ENCODE peak calls at places on chromosomes 1 and 21, in four cellular contexts. O is kidney, W is glutamatergic neuron, S is neural progenitor cell. X is an unnamed sample.

GRCh38 chr1:154696001-154696400 is 88.0 kb upstream of the ADAR start:
- DNase-seq in O (no peak), W (no peak), S (peak), X (no peak)

GRCh38 chr1:20729990-20730689 is 2.4 kb downstream of the SH2D5 start:
- DNase-seq in S (no peak), W (no peak), O (no peak), X (no peak)

GRCh38 chr1:13913396-13913795 is 213.4 kb downstream of the PRDM2 start:
- DNase-seq in W (no peak), O (no peak), S (no peak), X (no peak)

GRCh38 chr1:159944623-159945455 is 574 bp downstream of the IGSF9 start:
- DNase-seq in S (no peak), W (no peak), O (no peak), X (no peak)

GRCh38 chr1:235504122-235504493 is at the start of gene B3GALNT2:
- DNase-seq in W (no peak), S (no peak), O (no peak), X (no peak)

GRCh38 chr1:6438047-6438525 is 13.5 kb downstream of the ESPN start:
- DNase-seq in W (peak), S (peak), O (peak), X (peak)

GRCh38 chr1:8989821-8990220 is 36.4 kb downstream of the SLC2A7 start:
- DNase-seq in W (no peak), S (no peak), O (peak), X (no peak)

GRCh38 chr1:10764296-10764798 is 32.1 kb downstream of the CASZ1 start:
- DNase-seq in S (no peak), O (no peak), W (no peak), X (no peak)

GRCh38 chr1:21292991-21293536 is 2.8 kb upstream of the ECE1 start:
- DNase-seq in W (no peak), S (no peak), O (no peak), X (no peak)

GRCh38 chr1:112888630-112889029 is 67.4 kb downstream of the SLC16A1 start:
- DNase-seq in O (no peak), S (no peak), W (no peak), X (no peak)

GRCh38 chr1:10663668-10664035 is 132.8 kb downstream of the CASZ1 start:
- DNase-seq in S (peak), W (peak), O (no peak), X (peak)

GRCh38 chr1:66356605-66357004 is 177.3 kb upstream of the SGIP1 start:
- DNase-seq in S (peak), O (no peak), W (no peak), X (no peak)

GRCh38 chr1:115237023-115237422 is 101.0 kb downstream of the NGF start:
- DNase-seq in S (no peak), W (no peak), O (no peak), X (no peak)

GRCh38 chr1:31029031-31029430 is 36.5 kb downstream of the PUM1 start:
- DNase-seq in W (no peak), S (no peak), O (no peak), X (no peak)

GRCh38 chr1:186152945-186153309 is 222.1 kb downstream of the TPR start:
- DNase-seq in S (no peak), W (no peak), O (no peak), X (no peak)

GRCh38 chr1:227428803-227429202 is 110.5 kb upstream of the CDC42BPA start:
- DNase-seq in O (peak), S (no peak), W (no peak), X (peak)

GRCh38 chr1:98316286-98316685 is 345.2 kb upstream of the SNX7 start:
- DNase-seq in S (no peak), W (no peak), O (no peak), X (no peak)

GRCh38 chr1:117815926-117816325 is 113.5 kb downstream of the GDAP2 start:
- DNase-seq in O (no peak), W (peak), S (no peak), X (no peak)

GRCh38 chr1:33146038-33146437 is 35.8 kb downstream of the TRIM62 start:
- DNase-seq in S (no peak), O (no peak), W (no peak), X (no peak)

GRCh38 chr1:182662121-182662890 is 22.1 kb downstream of the RGS8 start:
- DNase-seq in O (no peak), W (no peak), S (peak), X (no peak)

GRCh38 chr1:199046618-199047017 is 407.8 kb downstream of the PTPRC start:
- DNase-seq in S (no peak), O (no peak), W (no peak), X (no peak)

GRCh38 chr1:67230539-67230938 is 64.3 kb downstream of the IL23R start:
- DNase-seq in S (no peak), W (no peak), O (no peak), X (no peak)

GRCh38 chr1:207838156-207839082 is 72.5 kb downstream of the CD34 start:
- DNase-seq in O (peak), W (no peak), S (no peak), X (no peak)

GRCh38 chr1:234120327-234120944 is 216.0 kb downstream of the SLC35F3 start:
- DNase-seq in O (no peak), S (no peak), W (no peak), X (no peak)

GRCh38 chr1:12177156-12177998 is 10.6 kb downstream of the TNFRSF1B start:
- DNase-seq in W (no peak), S (peak), O (no peak), X (no peak)

GRCh38 chr1:47424336-47424982 is 8.4 kb downstream of the FOXE3 start:
- DNase-seq in S (peak), O (no peak), W (peak), X (peak)

GRCh38 chr1:174534789-174535188 is 87.0 kb downstream of the GPR52 start:
- DNase-seq in S (no peak), W (no peak), O (no peak), X (no peak)

GRCh38 chr1:183460596-183460995 is 11.7 kb upstream of the SMG7 start:
- DNase-seq in O (no peak), W (no peak), S (no peak), X (no peak)

GRCh38 chr1:69671363-69672010 is 103.8 kb downstream of the LRRC7 start:
- DNase-seq in O (no peak), W (no peak), S (no peak), X (no peak)

GRCh38 chr1:147169171-147169570 is 3.1 kb downstream of the PRKAB2 start:
- DNase-seq in O (no peak), S (no peak), W (no peak), X (no peak)

GRCh38 chr1:234102591-234102990 is 198.1 kb downstream of the SLC35F3 start:
- DNase-seq in S (no peak), O (no peak), W (no peak), X (no peak)

GRCh38 chr1:171245458-171246064 is 2.7 kb upstream of the FMO1 start:
- DNase-seq in O (no peak), S (peak), W (no peak), X (peak)

GRCh38 chr1:111987502-111987901 is 2.0 kb downstream of the KCND3 start:
- DNase-seq in W (no peak), S (no peak), O (no peak), X (no peak)

GRCh38 chr21:39073717-39074116 is 109.5 kb downstream of the PSMG1 start:
- DNase-seq in S (no peak), O (no peak), W (no peak), X (no peak)

GRCh38 chr1:20183035-20183434 is 2.9 kb upstream of the UBXN10 start:
- DNase-seq in O (no peak), S (no peak), W (no peak), X (no peak)

GRCh38 chr1:21139601-21140000 is 37.1 kb downstream of the EIF4G3 start:
- DNase-seq in O (no peak), S (no peak), W (no peak), X (no peak)

GRCh38 chr1:156704930-156705320 is 458 bp downstream of the CRABP2 start:
- DNase-seq in S (peak), W (peak), O (peak), X (peak)

GRCh38 chr21:25639167-25639921 is at the start of gene JAM2:
- DNase-seq in S (peak), W (peak), O (peak), X (peak)
- TF ChIP-seq CTCF in S (peak), W (no peak), O (peak), X (no peak)

GRCh38 chr1:25145775-25146381 is 86.4 kb downstream of the SYF2 start:
- DNase-seq in S (no peak), O (no peak), W (no peak), X (peak)

GRCh38 chr1:25146382-25146855 is 85.9 kb downstream of the SYF2 start:
- DNase-seq in W (no peak), S (no peak), O (no peak), X (no peak)

GRCh38 chr1:25150998-25151397 is 81.3 kb downstream of the SYF2 start:
- DNase-seq in O (no peak), W (no peak), S (no peak), X (no peak)

DNA sequence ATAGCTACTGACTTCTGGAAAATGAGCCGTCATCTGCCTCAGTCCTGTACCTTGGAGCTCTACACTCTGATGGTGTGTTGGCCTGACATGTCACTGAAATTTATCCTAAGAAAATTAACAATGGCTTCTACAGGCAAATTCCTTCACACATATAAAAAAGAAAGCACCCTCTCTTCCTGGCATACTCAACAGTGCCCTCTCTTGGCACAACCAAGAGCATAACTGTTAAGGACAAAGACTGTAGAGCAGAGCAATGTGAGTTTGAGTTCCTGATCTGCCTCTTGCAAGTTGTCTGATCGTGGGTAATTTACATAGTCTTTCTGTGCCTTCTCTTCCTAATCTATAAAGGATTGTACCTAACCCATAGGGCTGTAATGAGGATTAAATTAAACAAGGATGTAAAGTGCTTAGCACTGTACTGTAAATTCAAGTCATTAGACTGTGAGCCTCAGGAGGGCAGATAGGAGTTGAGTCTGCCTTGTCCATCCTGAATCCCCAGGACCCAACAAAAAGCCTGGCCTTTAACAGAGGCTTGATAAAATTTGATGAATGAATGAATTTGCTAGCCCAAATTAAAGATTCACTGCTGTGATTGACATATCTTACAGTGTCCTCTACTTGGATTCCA is 83.5 kb downstream of the SYF2 start:
- DNase-seq in O (no peak), S (peak), W (no peak), X (no peak)
- TF ChIP-seq CTCF in O (peak), S (peak), W (peak), X (peak)

DNA sequence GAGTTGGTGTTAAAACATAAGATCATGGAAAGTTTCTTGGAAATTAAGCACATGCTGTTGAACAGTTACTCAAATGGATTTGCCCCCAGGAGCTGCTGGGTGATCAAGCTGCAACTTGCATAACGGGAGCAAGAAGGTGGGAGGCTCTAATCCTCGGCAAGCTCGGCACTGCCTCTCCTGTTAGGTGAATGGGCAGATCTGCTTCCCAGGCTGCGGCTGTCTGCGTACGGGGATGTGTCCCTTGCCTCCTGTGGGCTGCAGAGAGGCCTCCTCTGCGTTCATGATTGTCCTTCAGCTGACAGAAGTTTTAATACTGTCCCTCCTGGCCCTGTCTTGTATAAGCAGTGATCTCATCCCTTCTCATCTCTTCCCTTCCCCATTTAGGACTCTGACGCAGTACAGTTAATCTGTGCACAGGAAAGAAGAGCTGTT is 36.7 kb downstream of the ATP1A1 start:
- DNase-seq in W (no peak), O (no peak), S (peak), X (no peak)
- TF ChIP-seq CTCF in W (no peak), O (no peak), S (no peak), X (no peak)

GRCh38 chr1:113929750-113930498 is 800 bp downstream of the HIPK1 start:
- DNase-seq in O (peak), W (peak), S (peak), X (no peak)
- TF ChIP-seq CTCF in O (no peak), W (no peak), S (peak), X (no peak)

GRCh38 chr1:216670118-216670870 is 52.9 kb downstream of the ESRRG start:
- DNase-seq in O (no peak), S (no peak), W (no peak), X (no peak)
- TF ChIP-seq CTCF in O (no peak), S (peak), W (no peak), X (no peak)

GRCh38 chr1:15726508-15726907 is 9.6 kb upstream of the SLC25A34 start:
- DNase-seq in W (no peak), S (no peak), O (no peak), X (no peak)

GRCh38 chr1:15727424-15727823 is 8.6 kb upstream of the SLC25A34 start:
- DNase-seq in S (no peak), W (no peak), O (no peak), X (no peak)

GRCh38 chr1:15723631-15724246 is 12.3 kb upstream of the SLC25A34 start:
- DNase-seq in S (no peak), W (peak), O (no peak), X (no peak)

GRCh38 chr1:15727021-15727420 is 9.0 kb upstream of the SLC25A34 start:
- DNase-seq in W (no peak), S (no peak), O (peak), X (no peak)

GRCh38 chr1:15724949-15725880 is 10.8 kb upstream of the SLC25A34 start:
- DNase-seq in W (no peak), O (no peak), S (no peak), X (no peak)
- TF ChIP-seq CTCF in W (no peak), O (no peak), S (no peak), X (no peak)

GRCh38 chr21:45739218-45740087 is 95.9 kb downstream of the PCBP3 start:
- DNase-seq in S (no peak), O (no peak), W (no peak), X (no peak)

GRCh38 chr21:45741691-45742090 is 98.2 kb downstream of the PCBP3 start:
- DNase-seq in O (no peak), S (no peak), W (peak), X (no peak)

GRCh38 chr21:45740088-45740440 is 96.5 kb downstream of the PCBP3 start:
- DNase-seq in O (no peak), S (no peak), W (no peak), X (no peak)

GRCh38 chr21:45737485-45738166 is 94.1 kb downstream of the PCBP3 start:
- DNase-seq in S (no peak), W (no peak), O (no peak), X (no peak)

GRCh38 chr21:45740491-45741357 is 97.2 kb downstream of the PCBP3 start:
- DNase-seq in O (no peak), W (no peak), S (no peak), X (no peak)
- TF ChIP-seq CTCF in O (no peak), W (no peak), S (no peak), X (no peak)

GRCh38 chr1:218284377-218284916 is 646 bp upstream of the RRP15 start:
- DNase-seq in S (no peak), O (peak), W (peak), X (peak)

GRCh38 chr1:218284917-218285635 is at the start of gene RRP15:
- DNase-seq in O (peak), W (peak), S (peak), X (peak)

GRCh38 chr1:218275823-218276222 is 9.3 kb upstream of the RRP15 start:
- DNase-seq in S (no peak), O (no peak), W (no peak), X (no peak)

GRCh38 chr1:218281285-218281684 is 3.8 kb upstream of the RRP15 start:
- DNase-seq in W (no peak), S (no peak), O (no peak), X (no peak)
- TF ChIP-seq CTCF in W (no peak), S (no peak), O (no peak), X (no peak)

DNA sequence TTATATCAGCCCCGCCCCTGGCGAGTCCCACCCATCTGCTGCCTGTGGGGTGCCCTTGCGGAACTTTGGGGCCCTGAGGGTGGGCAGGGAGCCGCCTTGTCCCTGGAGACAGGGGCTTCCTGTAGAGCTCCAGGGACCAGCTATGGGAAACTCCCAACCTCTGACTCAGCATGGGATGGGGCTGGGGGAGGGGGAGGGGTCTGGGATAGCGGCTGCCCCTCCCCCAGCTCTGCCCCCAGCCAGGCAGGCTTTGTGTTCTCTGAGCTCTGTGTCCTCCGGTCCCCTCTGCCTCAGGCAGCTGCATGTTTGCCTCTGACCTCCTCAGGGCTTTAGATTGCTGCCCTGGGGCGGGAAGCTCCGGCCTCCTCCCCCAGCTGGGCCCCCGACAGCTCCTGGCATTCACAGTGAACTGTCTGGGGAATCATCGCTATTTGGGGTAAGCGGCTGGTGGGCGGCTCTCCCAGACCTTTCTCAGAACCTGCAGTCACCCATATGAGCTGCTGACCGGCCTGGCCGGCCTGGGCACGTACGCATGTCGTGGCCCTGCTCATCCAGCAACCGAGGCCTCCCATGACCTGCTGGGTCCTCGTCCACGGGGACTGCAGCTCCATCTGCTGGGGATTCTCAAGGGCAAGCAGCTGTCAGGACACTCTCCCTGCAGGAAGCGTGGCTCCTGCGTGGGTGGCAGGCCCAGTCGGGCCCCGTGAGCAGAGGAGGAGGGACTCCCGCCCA is 17.1 kb downstream of the ARHGEF16 start:
- DNase-seq in O (peak), W (peak), S (peak), X (peak)
- TF ChIP-seq CTCF in O (peak), W (no peak), S (peak), X (peak)

DNA sequence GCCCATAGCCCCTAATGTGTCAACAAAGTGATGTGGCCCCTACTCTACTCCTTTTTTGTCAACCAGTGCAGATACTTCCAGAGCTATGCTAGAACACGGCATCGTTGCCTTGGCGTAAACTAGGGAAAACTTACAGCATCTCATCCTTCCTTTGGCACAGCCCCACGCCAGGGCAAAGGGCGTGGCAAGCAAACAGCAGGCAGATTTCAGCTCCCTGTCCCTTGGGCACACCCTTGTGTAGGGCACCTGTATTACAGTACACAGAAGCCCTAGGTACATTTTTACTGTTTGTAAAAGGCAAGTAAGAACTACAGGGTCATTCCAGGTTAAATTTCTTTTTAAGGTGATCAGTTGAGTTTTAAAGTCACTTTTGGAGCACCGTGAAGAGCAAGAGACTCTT is 29.3 kb downstream of the PRDX6 start:
- DNase-seq in W (no peak), S (no peak), O (no peak), X (no peak)
- TF ChIP-seq CTCF in W (no peak), S (peak), O (no peak), X (no peak)